ENCODE peak calls at places on chromosomes 4 and X, in eight cellular contexts. X, U, C, L, G, Z, E and N are unnamed samples.

GRCh38 chrX:131802836-131803626 is 220.1 kb upstream of the STK26 start:
- DNase-seq in X (no peak), U (no peak), C (peak), L (peak), G (peak), Z (peak), E (no peak), N (no peak)

GRCh38 chr4:158253350-158253980 is 43.2 kb downstream of the TMEM144 start:
- DNase-seq in X (peak), U (peak), C (peak), L (peak), G (peak), Z (peak), E (peak), N (peak)

GRCh38 chr4:48109413-48110263 is 24.4 kb downstream of the TXK start:
- DNase-seq in X (peak), U (peak), C (peak), L (no peak), G (peak), Z (no peak), E (no peak), N (peak)

GRCh38 chrX:1592128-1592862 is 891 bp downstream of the AKAP17A start:
- DNase-seq in X (no peak), U (no peak), C (peak), L (no peak), G (no peak), Z (peak), E (no peak), N (peak)

GRCh38 chrX:154317391-154318000 is 21.9 kb downstream of the TKTL1 start:
- DNase-seq in X (no peak), U (peak), C (peak), L (no peak), G (peak), Z (no peak), E (no peak), N (no peak)

GRCh38 chr4:23166919-23167318 is 474.2 kb downstream of the GBA3 start:
- DNase-seq in X (no peak), U (no peak), C (peak), L (no peak), G (no peak), Z (no peak), E (no peak), N (no peak)

GRCh38 chr4:48989461-48990203 is 3.6 kb downstream of the CWH43 start:
- DNase-seq in X (no peak), U (no peak), C (no peak), L (no peak), G (no peak), Z (no peak), E (no peak), N (no peak)

GRCh38 chrX:23736030-23736429 is 7.0 kb downstream of the ACOT9 start:
- DNase-seq in X (no peak), U (no peak), C (no peak), L (no peak), G (no peak), Z (no peak), E (no peak), N (no peak)

GRCh38 chrX:80808854-80809493 is 703 bp downstream of the BRWD3 start:
- DNase-seq in X (no peak), U (no peak), C (peak), L (peak), G (peak), Z (peak), E (no peak), N (peak)

GRCh38 chr4:56804551-56804950 is 16.9 kb downstream of the SPINK2 start:
- DNase-seq in X (no peak), U (no peak), C (no peak), L (no peak), G (no peak), Z (no peak), E (no peak), N (peak)

GRCh38 chrX:39772057-39772832 is 325.5 kb downstream of the BCOR start:
- DNase-seq in X (peak), U (peak), C (no peak), L (no peak), G (peak), Z (peak), E (no peak), N (no peak)

GRCh38 chrX:85243155-85243554 is 424 bp downstream of the SATL1 start:
- DNase-seq in X (no peak), U (no peak), C (no peak), L (no peak), G (no peak), Z (no peak), E (no peak), N (no peak)

GRCh38 chr4:8522160-8523120 is 57.8 kb upstream of the GPR78 start:
- DNase-seq in X (no peak), U (no peak), C (no peak), L (no peak), G (no peak), Z (no peak), E (no peak), N (no peak)

GRCh38 chr4:74632634-74633033 is 161.7 kb downstream of the BTC start:
- DNase-seq in X (peak), U (no peak), C (peak), L (peak), G (peak), Z (peak), E (no peak), N (peak)

GRCh38 chr4:12576409-12576808 is 907.7 kb downstream of the RAB28 start:
- DNase-seq in X (no peak), U (no peak), C (no peak), L (no peak), G (no peak), Z (no peak), E (no peak), N (no peak)